ENCODE peak calls at places on chromosomes 2 and 18, in nine cellular contexts. O is MCF 10A; T is left ventricle myocardium superior; V is stimulated activated CD8-positive, alpha-beta memory T cell treated with anti-CD3 and anti-CD28 coated beads, Interleukin-2, amount 100 ng/mL, for 48 hours; K is Calu3; Z is stimulated activated CD4-positive, alpha-beta T cell treated with anti-CD3 and anti-CD28 coated beads, Interleukin-4, amount 100 ng/mL, for 1 hour; G is NCI-H345; D is GM23338; Q is CD4-positive, alpha-beta memory T cell. J is an unnamed sample.

GRCh38 chr2:43040084-43040854 is 186.1 kb downstream of the ZFP36L2 start:
- DNase-seq in O (peak; percentile 70), T (no peak), V (no peak), K (no peak), Z (no peak), G (no peak), D (no peak), Q (no peak), J (no peak)

GRCh38 chr2:235095569-235095968 is 143.8 kb downstream of the SH3BP4 start:
- DNase-seq in O (peak; percentile 13), T (no peak), V (no peak), K (no peak), Z (no peak), G (no peak), D (no peak), Q (no peak), J (no peak)

GRCh38 chr2:45612741-45613140 is 1.7 kb upstream of the SRBD1 start:
- DNase-seq in O (peak; percentile 70), T (no peak), V (no peak), K (no peak), Z (no peak), G (no peak), D (no peak), Q (no peak), J (no peak)

GRCh38 chr2:101264360-101264939 is 11.8 kb downstream of the CNOT11 start:
- DNase-seq in O (no peak), T (no peak), V (no peak), K (no peak), Z (no peak), G (peak; percentile 9), D (no peak), Q (no peak), J (no peak)

GRCh38 chr2:149901231-149901859 is 313.8 kb upstream of the MMADHC start:
- DNase-seq in O (no peak), T (no peak), V (no peak), K (no peak), Z (no peak), G (no peak), D (no peak), Q (no peak), J (no peak)

GRCh38 chr2:183995632-183996031 is 602.7 kb upstream of the ZNF804A start:
- DNase-seq in O (no peak), T (no peak), V (no peak), K (no peak), Z (no peak), G (peak; percentile 88), D (no peak), Q (no peak), J (no peak)

GRCh38 chr2:120934891-120935338 is 199.2 kb downstream of the GLI2 start:
- DNase-seq in O (peak; percentile 86), T (no peak), V (no peak), K (peak; percentile 35), Z (no peak), G (no peak), D (no peak), Q (no peak), J (peak; percentile 99)

GRCh38 chr2:100807707-100808106 is 12.2 kb upstream of the NPAS2 start:
- DNase-seq in O (no peak), T (no peak), V (no peak), K (no peak), Z (no peak), G (no peak), D (no peak), Q (no peak), J (no peak)

GRCh38 chr2:235521844-235522243 is 28.0 kb downstream of the AGAP1 start:
- DNase-seq in O (peak; percentile 94), T (no peak), V (no peak), K (no peak), Z (no peak), G (peak; percentile 87), D (no peak), Q (no peak), J (no peak)

GRCh38 chr2:23905155-23905554 is 21.8 kb downstream of the ATAD2B start:
- DNase-seq in O (no peak), T (no peak), V (no peak), K (no peak), Z (no peak), G (no peak), D (no peak), Q (no peak), J (no peak)

GRCh38 chr2:119136093-119136492 is 22.5 kb downstream of the C1QL2 start:
- DNase-seq in O (peak; percentile 8), T (no peak), V (no peak), K (no peak), Z (no peak), G (peak; percentile 15), D (no peak), Q (no peak), J (no peak)

GRCh38 chr2:6186332-6187100 is 494.3 kb downstream of the SOX11 start:
- DNase-seq in O (peak; percentile 92), T (no peak), V (no peak), K (peak; percentile 50), Z (no peak), G (no peak), D (no peak), Q (no peak), J (no peak)

GRCh38 chr2:207768168-207768890 is 1.4 kb downstream of the FZD5 start:
- DNase-seq in O (no peak), T (peak; percentile 58), V (peak; percentile 9), K (peak; percentile 37), Z (peak; percentile 27), G (no peak), D (peak; percentile 59), Q (peak; percentile 49), J (no peak)

GRCh38 chr2:69086466-69086865 is 73.5 kb downstream of the ANTXR1 start:
- DNase-seq in O (no peak), T (no peak), V (no peak), K (no peak), Z (no peak), G (no peak), D (peak; percentile 3), Q (no peak), J (no peak)

GRCh38 chr2:2664989-2665833 is 334.1 kb upstream of the MYT1L start:
- DNase-seq in O (no peak), T (no peak), V (no peak), K (no peak), Z (no peak), G (no peak), D (no peak), Q (no peak), J (no peak)

GRCh38 chr2:240946654-240947053 is 40.5 kb downstream of the CROCC2 start:
- DNase-seq in O (peak; percentile 60), T (no peak), V (no peak), K (no peak), Z (no peak), G (no peak), D (no peak), Q (no peak), J (no peak)

GRCh38 chr2:168849610-168850009 is 40.6 kb downstream of the SPC25 start:
- DNase-seq in O (peak; percentile 18), T (no peak), V (no peak), K (peak; percentile 87), Z (no peak), G (peak; percentile 37), D (peak; percentile 63), Q (no peak), J (no peak)

GRCh38 chr2:64624108-64624610 is 29.6 kb downstream of the SERTAD2 start:
- DNase-seq in O (no peak), T (no peak), V (no peak), K (no peak), Z (no peak), G (no peak), D (no peak), Q (no peak), J (no peak)

GRCh38 chr2:207221731-207222130 is 56.0 kb upstream of the KLF7 start:
- DNase-seq in O (no peak), T (no peak), V (no peak), K (no peak), Z (no peak), G (no peak), D (no peak), Q (no peak), J (no peak)

GRCh38 chr2:34524115-34524514 is 925.0 kb upstream of the FAM98A start:
- DNase-seq in O (no peak), T (no peak), V (no peak), K (no peak), Z (no peak), G (no peak), D (no peak), Q (no peak), J (no peak)

GRCh38 chr2:38174646-38175096 is 98.7 kb upstream of the CYP1B1 start:
- DNase-seq in O (peak; percentile 91), T (no peak), V (no peak), K (no peak), Z (no peak), G (no peak), D (no peak), Q (no peak), J (peak; percentile 14)

GRCh38 chr2:11677146-11678055 is 7.4 kb upstream of the NTSR2 start:
- DNase-seq in O (no peak), T (peak; percentile 58), V (no peak), K (no peak), Z (no peak), G (no peak), D (peak; percentile 60), Q (no peak), J (no peak)

GRCh38 chr2:218193716-218194115 is 23.3 kb upstream of the ARPC2 start:
- DNase-seq in O (no peak), T (no peak), V (no peak), K (no peak), Z (no peak), G (no peak), D (no peak), Q (no peak), J (no peak)

GRCh38 chr2:237306083-237306786 is 107.7 kb downstream of the COL6A3 start:
- DNase-seq in O (no peak), T (no peak), V (no peak), K (no peak), Z (no peak), G (no peak), D (no peak), Q (no peak), J (no peak)

GRCh38 chr2:98730851-98731708 is at the start of gene MGAT4A:
- DNase-seq in O (peak; percentile 35), T (peak; percentile 92), V (peak; percentile 66), K (peak; percentile 71), Z (peak; percentile 78), G (peak; percentile 75), D (peak; percentile 70), Q (peak; percentile 77), J (no peak)

GRCh38 chr2:204673877-204674276 is 128.6 kb downstream of the PARD3B start:
- DNase-seq in O (no peak), T (no peak), V (no peak), K (no peak), Z (no peak), G (no peak), D (no peak), Q (no peak), J (no peak)

GRCh38 chr2:145284551-145284950 is 764.6 kb upstream of the ZEB2 start:
- DNase-seq in O (no peak), T (no peak), V (no peak), K (no peak), Z (no peak), G (no peak), D (no peak), Q (no peak), J (no peak)

GRCh38 chr2:196259507-196260481 is 88.4 kb upstream of the STK17B start:
- DNase-seq in O (no peak), T (no peak), V (no peak), K (no peak), Z (peak; percentile 41), G (no peak), D (no peak), Q (peak; percentile 84), J (no peak)

GRCh38 chr18:11251229-11251890 is 102.0 kb upstream of the PIEZO2 start:
- DNase-seq in O (peak; percentile 23), T (no peak), V (no peak), K (no peak), Z (no peak), G (no peak), D (no peak), Q (no peak), J (no peak)

GRCh38 chr18:35736696-35737095 is 155.2 kb downstream of the GALNT1 start:
- DNase-seq in O (no peak), T (no peak), V (no peak), K (no peak), Z (no peak), G (no peak), D (no peak), Q (no peak), J (no peak)

GRCh38 chr2:69241664-69242063 is 145.4 kb downstream of the GFPT1 start:
- DNase-seq in O (no peak), T (no peak), V (no peak), K (no peak), Z (no peak), G (peak; percentile 92), D (no peak), Q (no peak), J (no peak)